ENCODE peak calls at places on chromosomes 7 and 10, in five cellular contexts. One of them, this sample, is unnamed.

GRCh38 chr10:91559750-91560149 is 73.1 kb downstream of the PPP1R3C start:
- DNase-seq in SK-N-SH: no peak
- DNase-seq in lower leg skin: no peak
- DNase-seq in HCT116: no peak
- DNase-seq in CD8-positive, alpha-beta T cell: no peak
- DNase-seq in this sample: no peak

GRCh38 chr10:12888470-12888869 is 113.0 kb downstream of the CCDC3 start:
- DNase-seq in SK-N-SH: no peak
- DNase-seq in lower leg skin: no peak
- DNase-seq in HCT116: no peak
- DNase-seq in CD8-positive, alpha-beta T cell: no peak
- DNase-seq in this sample: no peak

GRCh38 chr7:116708861-116709260 is 36.9 kb downstream of the MET start:
- DNase-seq in SK-N-SH: no peak
- DNase-seq in lower leg skin: no peak
- DNase-seq in HCT116: no peak
- DNase-seq in CD8-positive, alpha-beta T cell: no peak
- DNase-seq in this sample: no peak

GRCh38 chr7:138834583-138834982 is 36.6 kb upstream of the ATP6V0A4 start:
- DNase-seq in SK-N-SH: no peak
- DNase-seq in lower leg skin: no peak
- DNase-seq in HCT116: no peak
- DNase-seq in CD8-positive, alpha-beta T cell: no peak
- DNase-seq in this sample: no peak

GRCh38 chr10:12638103-12638502 is 288.8 kb downstream of the CAMK1D start:
- DNase-seq in SK-N-SH: peak
- DNase-seq in lower leg skin: no peak
- DNase-seq in HCT116: no peak
- DNase-seq in CD8-positive, alpha-beta T cell: no peak
- DNase-seq in this sample: no peak

GRCh38 chr7:33725641-33726040 is 179.7 kb upstream of the BMPER start:
- DNase-seq in SK-N-SH: peak
- DNase-seq in lower leg skin: no peak
- DNase-seq in HCT116: no peak
- DNase-seq in CD8-positive, alpha-beta T cell: no peak
- DNase-seq in this sample: no peak

GRCh38 chr7:30996261-30996660 is 32.5 kb downstream of the GHRHR start:
- DNase-seq in SK-N-SH: no peak
- DNase-seq in lower leg skin: no peak
- DNase-seq in HCT116: no peak
- DNase-seq in CD8-positive, alpha-beta T cell: no peak
- DNase-seq in this sample: no peak

GRCh38 chr10:130341325-130341724 is 205.1 kb downstream of the GLRX3 start:
- DNase-seq in SK-N-SH: peak
- DNase-seq in lower leg skin: no peak
- DNase-seq in HCT116: no peak
- DNase-seq in CD8-positive, alpha-beta T cell: no peak
- DNase-seq in this sample: no peak

GRCh38 chr10:4810093-4810492 is 15.9 kb upstream of the AKR1E2 start:
- DNase-seq in SK-N-SH: no peak
- DNase-seq in lower leg skin: no peak
- DNase-seq in HCT116: no peak
- DNase-seq in CD8-positive, alpha-beta T cell: no peak
- DNase-seq in this sample: peak

GRCh38 chr7:141202540-141202939 is 128.7 kb downstream of the TMEM178B start:
- DNase-seq in SK-N-SH: no peak
- DNase-seq in lower leg skin: no peak
- DNase-seq in HCT116: no peak
- DNase-seq in CD8-positive, alpha-beta T cell: no peak
- DNase-seq in this sample: no peak

GRCh38 chr7:5599543-5600200 is 176.0 kb upstream of the TNRC18 start:
- DNase-seq in SK-N-SH: no peak
- DNase-seq in lower leg skin: no peak
- DNase-seq in HCT116: no peak
- DNase-seq in CD8-positive, alpha-beta T cell: no peak
- DNase-seq in this sample: no peak

GRCh38 chr10:15333909-15334649 is 37.0 kb downstream of the FAM171A1 start:
- DNase-seq in SK-N-SH: peak
- DNase-seq in lower leg skin: peak
- DNase-seq in HCT116: no peak
- DNase-seq in CD8-positive, alpha-beta T cell: no peak
- DNase-seq in this sample: no peak

GRCh38 chr7:88759216-88759955 is at the start of gene ZNF804B:
- DNase-seq in SK-N-SH: peak
- DNase-seq in lower leg skin: peak
- DNase-seq in HCT116: no peak
- DNase-seq in CD8-positive, alpha-beta T cell: no peak
- DNase-seq in this sample: no peak

GRCh38 chr7:56483153-56483552 is 366.9 kb upstream of the NUPR2 start:
- DNase-seq in SK-N-SH: peak
- DNase-seq in lower leg skin: peak
- DNase-seq in HCT116: no peak
- DNase-seq in CD8-positive, alpha-beta T cell: no peak
- DNase-seq in this sample: no peak

GRCh38 chr10:13589316-13589715 is 2.6 kb downstream of the PRPF18 start:
- DNase-seq in SK-N-SH: no peak
- DNase-seq in lower leg skin: no peak
- DNase-seq in HCT116: no peak
- DNase-seq in CD8-positive, alpha-beta T cell: no peak
- DNase-seq in this sample: no peak

GRCh38 chr7:66837007-66837406 is 84.0 kb upstream of the TMEM248 start:
- DNase-seq in SK-N-SH: no peak
- DNase-seq in lower leg skin: no peak
- DNase-seq in HCT116: peak
- DNase-seq in CD8-positive, alpha-beta T cell: no peak
- DNase-seq in this sample: peak

GRCh38 chr10:71927669-71928592 is 36.3 kb upstream of the CHST3 start:
- DNase-seq in SK-N-SH: no peak
- DNase-seq in lower leg skin: peak
- DNase-seq in HCT116: no peak
- DNase-seq in CD8-positive, alpha-beta T cell: no peak
- DNase-seq in this sample: no peak

GRCh38 chr7:28207486-28208158 is 27.0 kb upstream of the JAZF1 start:
- DNase-seq in SK-N-SH: no peak
- DNase-seq in lower leg skin: no peak
- DNase-seq in HCT116: no peak
- DNase-seq in CD8-positive, alpha-beta T cell: no peak
- DNase-seq in this sample: no peak

DNA sequence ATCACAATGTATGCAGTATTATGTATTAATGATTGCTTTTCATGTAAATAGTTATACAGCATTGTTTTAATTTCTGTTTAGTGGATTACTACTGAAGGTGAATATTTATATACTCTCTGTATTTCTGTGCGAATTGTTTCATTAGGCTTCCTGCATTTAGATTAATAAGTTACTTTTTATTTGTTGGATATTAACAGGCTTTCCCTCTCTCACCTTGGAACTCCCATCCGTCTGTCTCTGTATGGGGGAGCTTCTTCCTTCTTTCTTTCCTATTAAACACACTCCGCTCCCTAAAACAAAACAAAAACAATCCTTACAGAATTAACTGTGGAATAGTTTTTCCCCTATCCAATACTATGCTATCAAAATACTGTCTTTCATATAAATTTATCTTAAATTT is 205.1 kb downstream of the CACNB2 start:
- DNase-seq in SK-N-SH: no peak
- DNase-seq in lower leg skin: no peak
- DNase-seq in HCT116: no peak
- DNase-seq in CD8-positive, alpha-beta T cell: no peak
- DNase-seq in this sample: no peak
- TF ChIP-seq CTCF in SK-N-SH: no peak
- TF ChIP-seq CTCF in lower leg skin: no peak
- TF ChIP-seq CTCF in HCT116: no peak
- TF ChIP-seq CTCF in CD8-positive, alpha-beta T cell: no peak
- TF ChIP-seq CTCF in this sample: no peak

DNA sequence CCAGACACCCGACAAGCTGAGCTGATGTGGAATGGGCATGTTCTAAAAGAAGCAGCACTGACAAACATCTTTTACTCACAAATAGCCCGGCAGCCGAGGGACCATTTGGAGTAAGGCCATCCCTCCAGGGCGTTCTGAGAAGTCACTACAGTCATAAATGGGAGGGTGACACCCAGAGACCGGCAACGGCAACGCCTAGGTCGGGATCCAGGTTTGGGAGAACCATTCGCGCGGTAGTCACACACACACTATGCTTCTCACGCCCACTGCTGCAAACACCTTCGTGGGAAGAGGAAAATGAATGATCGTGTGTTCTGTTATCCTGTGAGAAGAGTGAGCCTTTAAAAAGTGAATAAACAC is 9.8 kb downstream of the TNS3 start:
- DNase-seq in SK-N-SH: no peak
- DNase-seq in lower leg skin: peak
- DNase-seq in HCT116: no peak
- DNase-seq in CD8-positive, alpha-beta T cell: no peak
- DNase-seq in this sample: no peak
- H3K4me3 ChIP-seq in SK-N-SH: no peak
- H3K4me3 ChIP-seq in lower leg skin: no peak
- H3K4me3 ChIP-seq in HCT116: no peak
- H3K4me3 ChIP-seq in CD8-positive, alpha-beta T cell: no peak
- H3K4me3 ChIP-seq in this sample: no peak

DNA sequence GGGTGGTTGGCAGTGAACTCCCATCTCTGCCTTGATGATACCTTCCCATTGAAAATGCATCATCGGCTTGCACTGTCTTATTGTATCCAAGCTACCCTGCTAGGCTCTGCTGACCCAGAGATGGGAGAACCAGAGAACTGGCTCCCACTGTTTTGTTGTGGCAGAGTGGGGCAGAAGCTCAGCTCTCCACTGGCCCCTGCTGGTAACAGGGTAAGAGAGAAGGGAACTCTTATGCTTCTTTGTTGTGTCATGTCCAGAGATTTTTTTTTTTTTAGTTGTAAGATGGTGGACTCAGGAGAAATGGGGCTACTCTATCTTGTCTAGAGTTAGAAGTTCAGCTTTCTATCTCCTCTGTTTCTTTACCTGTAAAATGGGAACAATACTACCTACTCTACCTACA is 100.5 kb upstream of the SDK1 start:
- DNase-seq in SK-N-SH: peak
- DNase-seq in lower leg skin: peak
- DNase-seq in HCT116: peak
- DNase-seq in CD8-positive, alpha-beta T cell: peak
- DNase-seq in this sample: peak
- TF ChIP-seq CTCF in SK-N-SH: peak
- TF ChIP-seq CTCF in lower leg skin: no peak
- TF ChIP-seq CTCF in HCT116: peak
- TF ChIP-seq CTCF in CD8-positive, alpha-beta T cell: no peak
- TF ChIP-seq CTCF in this sample: peak

DNA sequence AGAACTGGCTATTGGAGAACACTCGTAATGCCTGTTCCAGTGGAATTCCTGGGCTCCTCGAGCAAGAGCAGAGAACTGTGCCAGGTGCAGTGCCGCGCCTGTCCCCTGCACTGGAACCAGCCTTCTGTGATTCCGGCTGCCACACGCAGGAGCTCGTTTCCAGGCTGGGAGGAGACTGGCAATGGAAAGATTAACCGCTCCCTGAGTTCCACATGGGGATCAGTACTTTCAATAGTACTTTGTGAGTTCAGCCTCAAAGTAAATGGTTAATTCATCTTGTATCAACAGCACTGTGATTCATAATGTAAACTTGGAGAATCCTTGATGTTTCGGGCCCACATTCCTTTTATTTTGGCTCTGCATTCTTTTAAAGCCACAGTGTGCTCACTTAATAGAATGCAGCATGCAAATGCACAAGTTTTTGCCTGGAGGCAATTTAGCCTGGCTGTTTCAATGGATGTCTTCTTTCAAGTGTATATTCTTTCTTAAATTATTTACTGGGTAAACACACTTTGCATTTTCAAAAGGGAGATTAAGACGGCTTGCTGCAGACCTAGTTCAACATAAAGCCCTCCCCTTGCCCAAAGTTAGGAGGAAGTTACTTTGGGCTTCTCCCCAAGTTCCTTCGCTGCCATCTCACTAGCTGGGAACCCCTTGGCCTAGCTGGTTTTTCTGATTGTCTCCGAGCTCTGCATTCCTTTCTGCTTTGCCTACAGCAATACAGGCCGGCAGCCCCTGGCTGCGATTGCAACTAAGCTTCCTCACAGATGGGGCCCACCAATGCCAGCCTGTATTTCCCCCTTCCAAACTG is 138.1 kb upstream of the TCF7L2 start:
- DNase-seq in SK-N-SH: no peak
- DNase-seq in lower leg skin: peak
- DNase-seq in HCT116: peak
- DNase-seq in CD8-positive, alpha-beta T cell: no peak
- DNase-seq in this sample: peak
- H3K4me3 ChIP-seq in SK-N-SH: peak
- H3K4me3 ChIP-seq in lower leg skin: no peak
- H3K4me3 ChIP-seq in HCT116: peak
- H3K4me3 ChIP-seq in CD8-positive, alpha-beta T cell: no peak
- H3K4me3 ChIP-seq in this sample: peak

GRCh38 chr10:105973912-105974311 is 1190.6 kb downstream of the SORCS1 start:
- DNase-seq in SK-N-SH: no peak
- DNase-seq in lower leg skin: no peak
- DNase-seq in HCT116: no peak
- DNase-seq in CD8-positive, alpha-beta T cell: no peak
- DNase-seq in this sample: no peak

GRCh38 chr10:105973252-105973877 is 1191.1 kb downstream of the SORCS1 start:
- DNase-seq in SK-N-SH: peak
- DNase-seq in lower leg skin: no peak
- DNase-seq in HCT116: no peak
- DNase-seq in CD8-positive, alpha-beta T cell: no peak
- DNase-seq in this sample: no peak

GRCh38 chr10:105971460-105971859 is 1193.0 kb downstream of the SORCS1 start:
- DNase-seq in SK-N-SH: no peak
- DNase-seq in lower leg skin: no peak
- DNase-seq in HCT116: no peak
- DNase-seq in CD8-positive, alpha-beta T cell: no peak
- DNase-seq in this sample: no peak

GRCh38 chr10:105969884-105970377 is 1194.6 kb downstream of the SORCS1 start:
- DNase-seq in SK-N-SH: no peak
- DNase-seq in lower leg skin: no peak
- DNase-seq in HCT116: no peak
- DNase-seq in CD8-positive, alpha-beta T cell: no peak
- DNase-seq in this sample: no peak

DNA sequence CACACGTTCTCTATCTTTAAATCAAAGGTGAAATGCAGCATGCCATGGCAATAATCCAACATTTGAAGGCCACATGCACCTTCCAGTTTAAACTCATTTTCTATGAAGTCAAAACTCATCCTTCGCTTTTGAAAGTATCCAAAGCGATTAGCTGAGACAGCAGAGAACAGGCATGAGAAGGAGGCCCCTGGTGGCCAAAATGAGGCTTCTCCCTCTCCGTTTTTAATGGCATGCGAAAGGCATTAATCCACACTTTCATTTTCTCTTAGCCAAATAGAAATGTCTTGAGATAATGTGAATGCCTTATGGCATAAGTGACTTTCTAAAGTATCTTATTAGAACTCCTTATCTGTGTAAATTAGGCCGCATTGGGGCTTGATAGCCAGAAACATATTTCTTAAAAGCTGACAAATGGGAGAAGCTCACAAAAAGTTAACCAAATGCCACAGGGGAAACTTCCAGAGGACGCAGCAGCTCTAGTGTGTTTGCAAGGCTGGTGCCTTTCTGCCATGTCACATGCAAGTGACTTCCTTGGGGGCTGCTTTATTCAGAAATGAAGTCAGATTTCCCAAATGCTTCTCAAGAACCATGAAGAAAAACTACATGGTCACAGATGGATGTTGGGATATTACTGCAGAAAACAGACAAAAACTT is 1189.6 kb downstream of the SORCS1 start:
- DNase-seq in SK-N-SH: no peak
- DNase-seq in lower leg skin: no peak
- DNase-seq in HCT116: no peak
- DNase-seq in CD8-positive, alpha-beta T cell: no peak
- DNase-seq in this sample: no peak
- TF ChIP-seq CTCF in SK-N-SH: peak
- TF ChIP-seq CTCF in lower leg skin: no peak
- TF ChIP-seq CTCF in HCT116: no peak
- TF ChIP-seq CTCF in CD8-positive, alpha-beta T cell: no peak
- TF ChIP-seq CTCF in this sample: peak

GRCh38 chr10:83276971-83277370 is 862.3 kb upstream of the GHITM start:
- DNase-seq in SK-N-SH: no peak
- DNase-seq in lower leg skin: no peak
- DNase-seq in HCT116: no peak
- DNase-seq in CD8-positive, alpha-beta T cell: no peak
- DNase-seq in this sample: no peak
- H3K4me3 ChIP-seq in SK-N-SH: no peak
- H3K4me3 ChIP-seq in lower leg skin: no peak
- H3K4me3 ChIP-seq in HCT116: no peak
- H3K4me3 ChIP-seq in CD8-positive, alpha-beta T cell: no peak
- H3K4me3 ChIP-seq in this sample: no peak

This sample was measured in brain microvascular endothelial cell.